ENCODE peak calls at places on chromosomes 5 and 9, in four cellular contexts. Q is mesendoderm, X is H1, R is H9. F is an unnamed sample.
A peak's percentile ranks its signal among the peaks of the same experiment; 100 is the strongest.

GRCh38 chr9:37928552-37929430 is 24.9 kb upstream of the SLC25A51 start:
- DNase-seq in X (no peak), Q (no peak), R (no peak), F (no peak)

GRCh38 chr9:89522979-89523305 is 25.0 kb upstream of the SEMA4D start:
- DNase-seq in X (no peak), Q (no peak), R (no peak), F (no peak)

GRCh38 chr5:158277276-158277675 is 418.3 kb upstream of the CLINT1 start:
- DNase-seq in Q (no peak), X (no peak), R (no peak), F (no peak)

GRCh38 chr9:131849391-131849790 is 109.5 kb upstream of the RAPGEF1 start:
- DNase-seq in Q (no peak), X (no peak), R (no peak), F (no peak)

GRCh38 chr5:93721511-93721910 is 19.9 kb downstream of the POU5F2 start:
- DNase-seq in R (no peak), X (no peak), Q (no peak), F (no peak)

GRCh38 chr9:77017505-77017894 is 2.0 kb upstream of the FOXB2 start:
- DNase-seq in X (no peak), R (no peak), Q (no peak), F (no peak)

GRCh38 chr9:114006931-114007691 is 71.0 kb downstream of the AMBP start:
- DNase-seq in Q (no peak), X (no peak), R (peak; percentile 12), F (no peak)

GRCh38 chr5:109865636-109866035 is 175.9 kb downstream of the MAN2A1 start:
- DNase-seq in X (peak; percentile 5), R (no peak), Q (no peak), F (peak; percentile 98)

GRCh38 chr9:135884328-135885035 is 22.9 kb downstream of the CAMSAP1 start:
- DNase-seq in X (no peak), Q (no peak), R (no peak), F (peak; percentile 86)

GRCh38 chr5:174828786-174829510 is 104.6 kb downstream of the MSX2 start:
- DNase-seq in Q (no peak), R (no peak), X (no peak), F (no peak)

DNA sequence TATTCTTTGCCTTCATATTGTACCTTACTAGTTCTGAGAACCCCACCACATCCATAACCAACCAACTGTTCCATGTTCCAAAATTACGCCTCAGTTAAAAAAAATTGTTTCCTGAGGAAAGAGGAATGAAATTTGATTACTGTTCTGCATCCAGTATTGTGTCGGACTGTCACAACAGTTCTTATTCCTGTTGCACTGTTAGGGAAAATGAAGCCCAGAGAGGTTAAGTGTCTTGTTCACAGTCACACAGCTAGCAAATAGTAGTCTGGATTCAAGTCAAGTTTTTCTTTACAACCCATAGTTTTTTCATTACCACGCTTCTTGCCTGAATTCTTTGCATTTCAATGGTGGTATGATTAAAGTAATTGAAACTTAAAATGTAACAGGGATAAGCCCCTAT is 4.4 kb downstream of the FSD1L start:
- DNase-seq in X (no peak), R (no peak), Q (no peak), F (no peak)
- H3K18ac ChIP-seq in X (no peak overlapping the region), R (no peak overlapping the region), Q (no peak overlapping the region), F (peak overlapping the region; percentile 82)

GRCh38 chr5:23522553-23522952 is 15.1 kb downstream of the PRDM9 start:
- DNase-seq in R (no peak), X (no peak), Q (no peak), F (no peak)
- H3K56ac ChIP-seq in R (no peak overlapping the region), X (no peak overlapping the region), Q (no peak overlapping the region), F (no peak overlapping the region)

DNA sequence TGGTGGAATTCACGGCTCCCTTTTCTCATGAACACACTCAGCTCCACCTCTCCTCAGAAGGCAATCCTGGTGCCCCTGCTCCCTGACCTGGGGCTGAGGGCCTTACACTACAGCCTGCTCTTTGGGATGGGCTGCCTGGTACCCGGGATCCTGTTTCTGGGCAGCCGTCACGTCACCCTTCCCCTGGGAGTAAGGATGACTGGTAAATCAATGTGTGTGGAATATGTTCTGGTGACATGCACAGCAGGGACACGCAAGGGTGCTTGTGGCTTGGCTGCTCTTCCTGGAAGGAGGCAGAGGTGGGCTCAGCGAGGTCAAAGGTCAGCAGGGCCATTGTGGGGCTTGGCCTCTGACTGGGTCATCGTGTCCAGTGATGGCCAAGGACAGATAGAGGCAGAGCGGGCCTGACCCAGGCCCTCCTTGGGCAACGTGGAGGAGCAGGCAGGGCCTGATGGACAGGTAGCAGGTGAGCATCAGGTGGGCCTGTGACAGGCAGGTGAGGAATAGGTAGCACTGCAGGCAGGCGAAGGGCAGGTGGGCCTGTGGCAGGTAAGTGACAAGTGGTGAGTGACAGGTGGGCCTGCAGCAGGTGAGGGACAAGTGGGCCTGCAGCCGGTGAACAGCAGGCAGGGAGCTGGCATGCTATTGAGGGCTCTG is 399.4 kb upstream of the IRX4 start:
- DNase-seq in R (no peak), X (no peak), Q (no peak), F (no peak)
- H3K18ac ChIP-seq in R (no peak overlapping the region), X (peak overlapping the region; percentile 24), Q (no peak overlapping the region), F (no peak overlapping the region)

GRCh38 chr9:82474235-82474634 is 485.7 kb downstream of the SPATA31D1 start:
- DNase-seq in X (no peak), R (no peak), Q (no peak), F (no peak)

GRCh38 chr9:82475584-82476328 is 487.2 kb downstream of the SPATA31D1 start:
- DNase-seq in Q (no peak), X (no peak), R (no peak), F (no peak)
- H3K56ac ChIP-seq in Q (no peak overlapping the region), X (no peak overlapping the region), R (no peak overlapping the region), F (no peak overlapping the region)

GRCh38 chr5:68755293-68755692 is 338.5 kb upstream of the SLC30A5 start:
- DNase-seq in R (no peak), X (no peak), Q (no peak), F (no peak)

GRCh38 chr5:68754536-68754935 is 339.3 kb upstream of the SLC30A5 start:
- DNase-seq in Q (no peak), X (no peak), R (no peak), F (no peak)

GRCh38 chr5:68762201-68762600 is 331.6 kb upstream of the SLC30A5 start:
- DNase-seq in Q (no peak), R (no peak), X (no peak), F (no peak)

GRCh38 chr5:68759593-68759992 is 334.2 kb upstream of the SLC30A5 start:
- DNase-seq in R (no peak), X (no peak), Q (no peak), F (no peak)

DNA sequence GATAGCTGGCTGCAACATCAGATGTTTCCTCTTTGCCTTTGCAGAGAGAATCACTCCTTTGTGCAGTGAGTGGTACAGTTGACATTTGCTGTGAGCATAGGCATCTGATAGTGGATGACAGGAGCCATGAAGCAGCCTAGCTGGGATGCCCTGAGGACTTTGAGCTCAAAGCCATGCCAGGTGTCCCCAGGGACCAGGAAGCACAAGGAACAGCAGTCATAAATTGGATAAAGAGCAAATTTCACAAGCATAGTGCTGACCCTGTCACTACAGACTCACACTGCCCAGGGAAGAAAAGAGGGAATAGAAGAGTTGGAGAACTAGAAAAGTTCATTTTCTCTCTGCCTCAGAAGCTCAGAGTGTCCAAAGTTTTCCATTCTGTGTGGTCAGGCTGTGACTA is 336.0 kb upstream of the SLC30A5 start:
- DNase-seq in Q (no peak), R (no peak), X (no peak), F (no peak)
- H3K18ac ChIP-seq in Q (no peak overlapping the region), R (no peak overlapping the region), X (no peak overlapping the region), F (no peak overlapping the region)

GRCh38 chr9:117718701-117719100 is 14.5 kb downstream of the TLR4 start:
- DNase-seq in R (no peak), Q (no peak), X (no peak), F (no peak)

GRCh38 chr9:117719161-117719560 is 15.0 kb downstream of the TLR4 start:
- DNase-seq in R (no peak), Q (no peak), X (no peak), F (no peak)

GRCh38 chr9:117720555-117720954 is 16.4 kb downstream of the TLR4 start:
- DNase-seq in R (no peak), X (no peak), Q (no peak), F (no peak)

GRCh38 chr9:117720066-117720465 is 15.9 kb downstream of the TLR4 start:
- DNase-seq in X (no peak), R (no peak), Q (no peak), F (no peak)

DNA sequence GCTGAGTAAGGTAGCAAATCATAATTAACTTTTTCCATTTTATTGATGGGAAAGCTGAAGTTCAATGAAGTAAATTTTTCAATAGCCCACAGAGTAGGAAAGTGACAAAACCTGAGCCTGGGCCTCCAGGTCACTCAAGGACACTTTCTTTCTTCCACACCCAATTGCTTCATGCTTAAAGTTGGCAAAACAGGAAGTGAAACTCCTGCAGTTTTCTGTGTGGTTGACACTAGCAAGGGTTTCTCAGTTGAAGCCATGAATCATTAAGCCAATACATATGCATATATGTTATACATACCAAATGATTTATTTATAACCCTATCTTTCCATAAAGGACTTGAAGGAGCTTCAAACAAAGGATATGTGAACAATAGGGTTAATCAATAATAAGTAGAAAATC is 13.9 kb downstream of the TLR4 start:
- DNase-seq in R (no peak), X (no peak), Q (no peak), F (no peak)
- H3K56ac ChIP-seq in R (no peak overlapping the region), X (no peak overlapping the region), Q (no peak overlapping the region), F (no peak overlapping the region)

GRCh38 chr5:133753856-133754255 is 141.5 kb upstream of the FSTL4 start:
- DNase-seq in X (no peak), Q (no peak), R (no peak), F (no peak)

GRCh38 chr5:133749331-133749985 is 137.1 kb upstream of the FSTL4 start:
- DNase-seq in R (no peak), X (no peak), Q (no peak), F (no peak)

GRCh38 chr5:133750856-133751255 is 138.5 kb upstream of the FSTL4 start:
- DNase-seq in Q (no peak), R (no peak), X (no peak), F (no peak)

GRCh38 chr5:133750356-133750755 is 138.0 kb upstream of the FSTL4 start:
- DNase-seq in X (no peak), R (no peak), Q (no peak), F (no peak)

GRCh38 chr5:133751846-133752245 is 139.5 kb upstream of the FSTL4 start:
- DNase-seq in X (no peak), Q (no peak), R (no peak), F (no peak)
- H3K18ac ChIP-seq in X (no peak overlapping the region), Q (no peak overlapping the region), R (no peak overlapping the region), F (no peak overlapping the region)

GRCh38 chr5:6491548-6492290 is 43.1 kb downstream of the UBE2QL1 start:
- DNase-seq in Q (no peak), R (no peak), X (no peak), F (no peak)
- H3K56ac ChIP-seq in Q (no peak overlapping the region), R (no peak overlapping the region), X (no peak overlapping the region), F (no peak overlapping the region)

GRCh38 chr5:42908509-42909488 is 97.1 kb upstream of the SELENOP start:
- DNase-seq in X (peak; percentile 47), Q (peak; percentile 90), R (peak; percentile 89), F (peak; percentile 85)
- H3K18ac ChIP-seq in X (no peak overlapping the region), Q (no peak overlapping the region), R (no peak overlapping the region), F (no peak overlapping the region)

GRCh38 chr5:169171495-169171894 is 129.4 kb downstream of the SLIT3 start:
- DNase-seq in R (peak; percentile 56), Q (peak; percentile 85), X (no peak), F (no peak)
- H3K56ac ChIP-seq in R (no peak overlapping the region), Q (no peak overlapping the region), X (no peak overlapping the region), F (no peak overlapping the region)